ENCODE peak calls at places on chromosomes 7 and 10, in ten cellular contexts. One of them, this sample, is unnamed.

GRCh38 chr7:44555350-44555749 is 14.2 kb upstream of the NPC1L1 start:
- DNase-seq in lower lobe of right lung: no peak
- DNase-seq in AG10803: no peak
- DNase-seq in left ventricle myocardium inferior: no peak
- DNase-seq in HepG2: no peak
- DNase-seq in activated CD8-positive, alpha-beta T cell treated with anti-CD3 and anti-CD28 coated beads for 36 hours: no peak
- DNase-seq in RWPE1: no peak
- DNase-seq in MCF 10A: no peak
- DNase-seq in OCI-LY7: no peak
- DNase-seq in SK-N-SH: no peak
- DNase-seq in this sample: no peak

GRCh38 chr7:120407015-120407414 is 134.0 kb downstream of the KCND2 start:
- DNase-seq in lower lobe of right lung: no peak
- DNase-seq in left ventricle myocardium inferior: no peak
- DNase-seq in SK-N-SH: no peak
- DNase-seq in OCI-LY7: no peak
- DNase-seq in MCF 10A: peak; percentile 47
- DNase-seq in HepG2: no peak
- DNase-seq in RWPE1: peak; percentile 6
- DNase-seq in activated CD8-positive, alpha-beta T cell treated with anti-CD3 and anti-CD28 coated beads for 36 hours: no peak
- DNase-seq in AG10803: no peak
- DNase-seq in this sample: no peak

GRCh38 chr7:4661871-4662270 is 20.2 kb upstream of the FOXK1 start:
- DNase-seq in OCI-LY7: no peak
- DNase-seq in AG10803: peak; percentile 28
- DNase-seq in SK-N-SH: no peak
- DNase-seq in activated CD8-positive, alpha-beta T cell treated with anti-CD3 and anti-CD28 coated beads for 36 hours: no peak
- DNase-seq in RWPE1: no peak
- DNase-seq in lower lobe of right lung: no peak
- DNase-seq in left ventricle myocardium inferior: no peak
- DNase-seq in MCF 10A: no peak
- DNase-seq in HepG2: no peak
- DNase-seq in this sample: no peak

GRCh38 chr10:80203835-80204148 is 1.5 kb downstream of the ANXA11 start:
- DNase-seq in OCI-LY7: no peak
- DNase-seq in AG10803: no peak
- DNase-seq in activated CD8-positive, alpha-beta T cell treated with anti-CD3 and anti-CD28 coated beads for 36 hours: peak; percentile 19
- DNase-seq in MCF 10A: no peak
- DNase-seq in SK-N-SH: no peak
- DNase-seq in lower lobe of right lung: no peak
- DNase-seq in left ventricle myocardium inferior: no peak
- DNase-seq in RWPE1: no peak
- DNase-seq in HepG2: no peak
- DNase-seq in this sample: no peak

GRCh38 chr10:72834183-72834825 is 59.2 kb upstream of the OIT3 start:
- DNase-seq in activated CD8-positive, alpha-beta T cell treated with anti-CD3 and anti-CD28 coated beads for 36 hours: peak; percentile 50
- DNase-seq in HepG2: peak; percentile 53
- DNase-seq in MCF 10A: peak; percentile 75
- DNase-seq in lower lobe of right lung: no peak
- DNase-seq in OCI-LY7: peak; percentile 60
- DNase-seq in left ventricle myocardium inferior: no peak
- DNase-seq in AG10803: peak; percentile 74
- DNase-seq in SK-N-SH: peak; percentile 57
- DNase-seq in RWPE1: peak; percentile 46
- DNase-seq in this sample: peak; percentile 41

GRCh38 chr10:74640134-74640533 is 186.3 kb upstream of the KAT6B start:
- DNase-seq in HepG2: no peak
- DNase-seq in RWPE1: no peak
- DNase-seq in left ventricle myocardium inferior: no peak
- DNase-seq in activated CD8-positive, alpha-beta T cell treated with anti-CD3 and anti-CD28 coated beads for 36 hours: no peak
- DNase-seq in lower lobe of right lung: no peak
- DNase-seq in AG10803: peak; percentile 4
- DNase-seq in OCI-LY7: peak; percentile 64
- DNase-seq in MCF 10A: peak; percentile 20
- DNase-seq in SK-N-SH: no peak
- DNase-seq in this sample: no peak

GRCh38 chr10:21975378-21975990 is 28.0 kb downstream of the DNAJC1 start:
- DNase-seq in left ventricle myocardium inferior: no peak
- DNase-seq in OCI-LY7: no peak
- DNase-seq in lower lobe of right lung: no peak
- DNase-seq in MCF 10A: no peak
- DNase-seq in RWPE1: no peak
- DNase-seq in activated CD8-positive, alpha-beta T cell treated with anti-CD3 and anti-CD28 coated beads for 36 hours: no peak
- DNase-seq in AG10803: peak; percentile 29
- DNase-seq in HepG2: peak; percentile 13
- DNase-seq in SK-N-SH: peak; percentile 31
- DNase-seq in this sample: no peak

GRCh38 chr7:66748791-66749190 is 8.3 kb downstream of the RABGEF1 start:
- DNase-seq in OCI-LY7: no peak
- DNase-seq in SK-N-SH: no peak
- DNase-seq in MCF 10A: no peak
- DNase-seq in RWPE1: no peak
- DNase-seq in AG10803: peak; percentile 29
- DNase-seq in HepG2: no peak
- DNase-seq in left ventricle myocardium inferior: peak; percentile 70
- DNase-seq in lower lobe of right lung: peak; percentile 58
- DNase-seq in activated CD8-positive, alpha-beta T cell treated with anti-CD3 and anti-CD28 coated beads for 36 hours: no peak
- DNase-seq in this sample: no peak

GRCh38 chr7:15720849-15721471 is 34.5 kb upstream of the MEOX2 start:
- DNase-seq in RWPE1: no peak
- DNase-seq in activated CD8-positive, alpha-beta T cell treated with anti-CD3 and anti-CD28 coated beads for 36 hours: peak; percentile 28
- DNase-seq in HepG2: peak; percentile 2
- DNase-seq in MCF 10A: peak; percentile 53
- DNase-seq in SK-N-SH: peak; percentile 5
- DNase-seq in lower lobe of right lung: no peak
- DNase-seq in AG10803: peak; percentile 50
- DNase-seq in OCI-LY7: peak; percentile 22
- DNase-seq in left ventricle myocardium inferior: no peak
- DNase-seq in this sample: peak; percentile 17

GRCh38 chr10:42177077-42177792 is 461.1 kb downstream of the ZNF33B start:
- DNase-seq in RWPE1: no peak
- DNase-seq in OCI-LY7: no peak
- DNase-seq in HepG2: no peak
- DNase-seq in MCF 10A: no peak
- DNase-seq in left ventricle myocardium inferior: no peak
- DNase-seq in activated CD8-positive, alpha-beta T cell treated with anti-CD3 and anti-CD28 coated beads for 36 hours: no peak
- DNase-seq in lower lobe of right lung: no peak
- DNase-seq in AG10803: no peak
- DNase-seq in SK-N-SH: peak; percentile 44
- DNase-seq in this sample: no peak

GRCh38 chr7:69213882-69214281 is 384.4 kb upstream of the AUTS2 start:
- DNase-seq in OCI-LY7: no peak
- DNase-seq in AG10803: peak; percentile 77
- DNase-seq in left ventricle myocardium inferior: no peak
- DNase-seq in HepG2: no peak
- DNase-seq in SK-N-SH: no peak
- DNase-seq in activated CD8-positive, alpha-beta T cell treated with anti-CD3 and anti-CD28 coated beads for 36 hours: no peak
- DNase-seq in RWPE1: no peak
- DNase-seq in MCF 10A: no peak
- DNase-seq in lower lobe of right lung: no peak
- DNase-seq in this sample: no peak

GRCh38 chr10:127735156-127735555 is 1.8 kb upstream of the FOXI2 start:
- DNase-seq in HepG2: no peak
- DNase-seq in OCI-LY7: no peak
- DNase-seq in AG10803: no peak
- DNase-seq in SK-N-SH: no peak
- DNase-seq in left ventricle myocardium inferior: no peak
- DNase-seq in MCF 10A: no peak
- DNase-seq in activated CD8-positive, alpha-beta T cell treated with anti-CD3 and anti-CD28 coated beads for 36 hours: no peak
- DNase-seq in RWPE1: no peak
- DNase-seq in lower lobe of right lung: no peak
- DNase-seq in this sample: no peak

GRCh38 chr10:17041626-17042520 is 87.7 kb downstream of the CUBN start:
- DNase-seq in HepG2: no peak
- DNase-seq in SK-N-SH: no peak
- DNase-seq in OCI-LY7: no peak
- DNase-seq in left ventricle myocardium inferior: no peak
- DNase-seq in lower lobe of right lung: no peak
- DNase-seq in RWPE1: no peak
- DNase-seq in activated CD8-positive, alpha-beta T cell treated with anti-CD3 and anti-CD28 coated beads for 36 hours: no peak
- DNase-seq in MCF 10A: no peak
- DNase-seq in AG10803: no peak
- DNase-seq in this sample: no peak

GRCh38 chr10:48501806-48502771 is 102.8 kb downstream of the ARHGAP22 start:
- DNase-seq in AG10803: no peak
- DNase-seq in SK-N-SH: no peak
- DNase-seq in left ventricle myocardium inferior: no peak
- DNase-seq in activated CD8-positive, alpha-beta T cell treated with anti-CD3 and anti-CD28 coated beads for 36 hours: no peak
- DNase-seq in OCI-LY7: no peak
- DNase-seq in RWPE1: no peak
- DNase-seq in MCF 10A: no peak
- DNase-seq in lower lobe of right lung: no peak
- DNase-seq in HepG2: no peak
- DNase-seq in this sample: no peak

GRCh38 chr10:89389254-89389653 is 3.2 kb upstream of the IFIT1 start:
- DNase-seq in activated CD8-positive, alpha-beta T cell treated with anti-CD3 and anti-CD28 coated beads for 36 hours: no peak
- DNase-seq in AG10803: peak; percentile 68
- DNase-seq in OCI-LY7: peak; percentile 27
- DNase-seq in HepG2: peak; percentile 35
- DNase-seq in RWPE1: peak; percentile 45
- DNase-seq in left ventricle myocardium inferior: no peak
- DNase-seq in lower lobe of right lung: no peak
- DNase-seq in MCF 10A: peak; percentile 40
- DNase-seq in SK-N-SH: peak; percentile 41
- DNase-seq in this sample: no peak
- TF ChIP-seq CTCF in activated CD8-positive, alpha-beta T cell treated with anti-CD3 and anti-CD28 coated beads for 36 hours: peak; percentile 24
- TF ChIP-seq CTCF in AG10803: peak; percentile 67
- TF ChIP-seq CTCF in OCI-LY7: peak; percentile 55
- TF ChIP-seq CTCF in HepG2: peak; percentile 73
- TF ChIP-seq CTCF in RWPE1: peak; percentile 46
- TF ChIP-seq CTCF in left ventricle myocardium inferior: peak; percentile 55
- TF ChIP-seq CTCF in lower lobe of right lung: peak; percentile 27
- TF ChIP-seq CTCF in MCF 10A: peak; percentile 32
- TF ChIP-seq CTCF in SK-N-SH: peak; percentile 64
- TF ChIP-seq CTCF in this sample: no peak

DNA sequence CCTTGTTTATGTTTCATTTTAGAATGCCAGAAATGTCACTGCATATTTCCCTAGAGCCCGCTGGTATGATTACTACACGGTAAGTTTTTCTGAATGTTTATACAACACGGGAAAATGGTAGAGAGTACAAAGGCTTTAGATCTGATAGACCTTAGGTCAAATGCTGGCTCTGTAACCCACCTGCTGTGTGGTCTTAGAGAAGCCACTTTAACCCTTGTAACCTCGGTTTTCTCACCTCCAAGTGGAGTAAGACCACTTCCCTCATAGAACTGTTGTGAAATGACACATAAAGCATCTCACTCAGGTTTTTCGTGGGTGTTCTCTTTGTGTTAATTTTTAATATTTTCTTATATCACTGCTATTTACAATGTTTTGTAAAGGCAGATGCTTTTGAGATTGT is 13.9 kb upstream of the MGAM2 start:
- DNase-seq in left ventricle myocardium inferior: no peak
- DNase-seq in HepG2: peak; percentile 12
- DNase-seq in activated CD8-positive, alpha-beta T cell treated with anti-CD3 and anti-CD28 coated beads for 36 hours: no peak
- DNase-seq in MCF 10A: no peak
- DNase-seq in OCI-LY7: no peak
- DNase-seq in lower lobe of right lung: no peak
- DNase-seq in SK-N-SH: no peak
- DNase-seq in AG10803: no peak
- DNase-seq in RWPE1: no peak
- DNase-seq in this sample: no peak
- TF ChIP-seq CTCF in left ventricle myocardium inferior: no peak
- TF ChIP-seq CTCF in HepG2: no peak
- TF ChIP-seq CTCF in activated CD8-positive, alpha-beta T cell treated with anti-CD3 and anti-CD28 coated beads for 36 hours: no peak
- TF ChIP-seq CTCF in MCF 10A: no peak
- TF ChIP-seq CTCF in OCI-LY7: no peak
- TF ChIP-seq CTCF in lower lobe of right lung: no peak
- TF ChIP-seq CTCF in SK-N-SH: no peak
- TF ChIP-seq CTCF in AG10803: no peak
- TF ChIP-seq CTCF in RWPE1: no peak
- TF ChIP-seq CTCF in this sample: no peak

GRCh38 chr7:1124164-1124563 is 35.8 kb downstream of the ZFAND2A start:
- DNase-seq in MCF 10A: no peak
- DNase-seq in OCI-LY7: no peak
- DNase-seq in left ventricle myocardium inferior: no peak
- DNase-seq in AG10803: peak; percentile 32
- DNase-seq in lower lobe of right lung: peak; percentile 25
- DNase-seq in HepG2: no peak
- DNase-seq in activated CD8-positive, alpha-beta T cell treated with anti-CD3 and anti-CD28 coated beads for 36 hours: no peak
- DNase-seq in SK-N-SH: no peak
- DNase-seq in RWPE1: no peak
- DNase-seq in this sample: no peak

GRCh38 chr7:1121886-1122831 is 34.2 kb downstream of the GPER1 start:
- DNase-seq in MCF 10A: no peak
- DNase-seq in activated CD8-positive, alpha-beta T cell treated with anti-CD3 and anti-CD28 coated beads for 36 hours: no peak
- DNase-seq in lower lobe of right lung: peak; percentile 36
- DNase-seq in SK-N-SH: no peak
- DNase-seq in OCI-LY7: no peak
- DNase-seq in RWPE1: no peak
- DNase-seq in HepG2: no peak
- DNase-seq in left ventricle myocardium inferior: no peak
- DNase-seq in AG10803: no peak
- DNase-seq in this sample: no peak

GRCh38 chr7:1124816-1125602 is 35.0 kb downstream of the ZFAND2A start:
- DNase-seq in RWPE1: peak; percentile 5
- DNase-seq in lower lobe of right lung: peak; percentile 43
- DNase-seq in MCF 10A: no peak
- DNase-seq in left ventricle myocardium inferior: peak; percentile 36
- DNase-seq in HepG2: no peak
- DNase-seq in SK-N-SH: no peak
- DNase-seq in OCI-LY7: no peak
- DNase-seq in AG10803: peak; percentile 29
- DNase-seq in activated CD8-positive, alpha-beta T cell treated with anti-CD3 and anti-CD28 coated beads for 36 hours: no peak
- DNase-seq in this sample: no peak

GRCh38 chr7:1122832-1123501 is 35.1 kb downstream of the GPER1 start:
- DNase-seq in AG10803: no peak
- DNase-seq in SK-N-SH: no peak
- DNase-seq in RWPE1: no peak
- DNase-seq in lower lobe of right lung: peak; percentile 43
- DNase-seq in activated CD8-positive, alpha-beta T cell treated with anti-CD3 and anti-CD28 coated beads for 36 hours: no peak
- DNase-seq in OCI-LY7: no peak
- DNase-seq in MCF 10A: no peak
- DNase-seq in HepG2: no peak
- DNase-seq in left ventricle myocardium inferior: peak; percentile 67
- DNase-seq in this sample: no peak

GRCh38 chr7:1123721-1124120 is 35.8 kb downstream of the GPER1 start:
- DNase-seq in HepG2: peak; percentile 21
- DNase-seq in MCF 10A: no peak
- DNase-seq in OCI-LY7: no peak
- DNase-seq in AG10803: peak; percentile 89
- DNase-seq in RWPE1: no peak
- DNase-seq in lower lobe of right lung: peak; percentile 61
- DNase-seq in activated CD8-positive, alpha-beta T cell treated with anti-CD3 and anti-CD28 coated beads for 36 hours: no peak
- DNase-seq in SK-N-SH: peak; percentile 79
- DNase-seq in left ventricle myocardium inferior: peak; percentile 87
- DNase-seq in this sample: peak; percentile 87
- TF ChIP-seq CTCF in HepG2: peak; percentile 71
- TF ChIP-seq CTCF in MCF 10A: no peak
- TF ChIP-seq CTCF in OCI-LY7: no peak
- TF ChIP-seq CTCF in AG10803: peak; percentile 73
- TF ChIP-seq CTCF in RWPE1: no peak
- TF ChIP-seq CTCF in lower lobe of right lung: peak; percentile 68
- TF ChIP-seq CTCF in activated CD8-positive, alpha-beta T cell treated with anti-CD3 and anti-CD28 coated beads for 36 hours: no peak
- TF ChIP-seq CTCF in SK-N-SH: peak; percentile 49
- TF ChIP-seq CTCF in left ventricle myocardium inferior: peak; percentile 79
- TF ChIP-seq CTCF in this sample: peak; percentile 21

DNA sequence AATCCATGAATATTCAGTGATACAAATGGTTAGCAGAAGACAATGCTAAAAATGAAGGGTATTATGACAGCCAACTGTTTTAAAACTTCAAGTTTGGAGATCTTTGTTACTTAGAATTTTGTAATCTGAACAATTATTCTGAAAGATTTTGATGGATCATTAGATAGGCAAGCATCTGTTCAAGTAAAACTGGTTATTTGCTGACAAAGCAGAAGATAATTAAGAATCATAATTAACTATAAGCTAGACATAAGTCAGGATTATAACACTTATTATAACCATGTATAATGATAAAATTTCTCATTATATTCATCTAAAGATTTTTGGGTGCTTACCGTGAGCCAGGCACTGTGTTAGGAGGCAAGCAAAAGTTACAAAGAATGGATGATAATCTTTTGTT is 1145.1 kb downstream of the CNTNAP2 start:
- DNase-seq in SK-N-SH: no peak
- DNase-seq in left ventricle myocardium inferior: no peak
- DNase-seq in RWPE1: no peak
- DNase-seq in OCI-LY7: no peak
- DNase-seq in MCF 10A: no peak
- DNase-seq in lower lobe of right lung: no peak
- DNase-seq in HepG2: no peak
- DNase-seq in activated CD8-positive, alpha-beta T cell treated with anti-CD3 and anti-CD28 coated beads for 36 hours: no peak
- DNase-seq in AG10803: no peak
- DNase-seq in this sample: no peak
- TF ChIP-seq CTCF in SK-N-SH: no peak
- TF ChIP-seq CTCF in left ventricle myocardium inferior: no peak
- TF ChIP-seq CTCF in RWPE1: no peak
- TF ChIP-seq CTCF in OCI-LY7: no peak
- TF ChIP-seq CTCF in MCF 10A: no peak
- TF ChIP-seq CTCF in lower lobe of right lung: no peak
- TF ChIP-seq CTCF in HepG2: no peak
- TF ChIP-seq CTCF in activated CD8-positive, alpha-beta T cell treated with anti-CD3 and anti-CD28 coated beads for 36 hours: no peak
- TF ChIP-seq CTCF in AG10803: no peak
- TF ChIP-seq CTCF in this sample: no peak